ENCODE peak calls at places on chromosomes 13 and 19, in five cellular contexts. L is CD8-positive, alpha-beta T cell; S is thoracic aorta; M is upper lobe of right lung; I is bronchial epithelial cell. Q is an unnamed sample. For H3K36me3, the result is how much of the 10 kb centered on the place peaks cover.

GRCh38 chr13:73366241-73366640 is 307.4 kb downstream of the KLF5 start:
- DNase-seq in L (no peak), S (no peak), M (no peak), I (peak), Q (no peak)

GRCh38 chr13:97348569-97349100 is 85.3 kb upstream of the RAP2A start:
- DNase-seq in L (no peak), S (no peak), M (no peak), I (no peak), Q (no peak)

GRCh38 chr13:49693877-49694276 is 2.6 kb upstream of the EBPL start:
- DNase-seq in L (no peak), S (no peak), M (no peak), I (no peak), Q (no peak)

GRCh38 chr13:73274147-73274546 is 215.3 kb downstream of the KLF5 start:
- DNase-seq in L (no peak), S (no peak), M (no peak), I (no peak), Q (no peak)

GRCh38 chr19:23440791-23441190 is 45.5 kb upstream of the ZNF91 start:
- DNase-seq in L (no peak), S (no peak), M (no peak), I (no peak), Q (no peak)

GRCh38 chr13:20035130-20035529 is 76.6 kb downstream of the ZMYM2 start:
- DNase-seq in L (no peak), S (no peak), M (no peak), I (peak), Q (no peak)

GRCh38 chr13:49679244-49679643 is 12.0 kb downstream of the EBPL start:
- DNase-seq in L (no peak), S (no peak), M (no peak), I (no peak), Q (no peak)

GRCh38 chr19:55440411-55441105 is 2.5 kb downstream of the SHISA7 start:
- DNase-seq in L (no peak), S (no peak), M (no peak), I (no peak), Q (no peak)

GRCh38 chr13:80655778-80656518 is 315.0 kb upstream of the SPRY2 start:
- DNase-seq in L (no peak), S (no peak), M (no peak), I (no peak), Q (no peak)

GRCh38 chr19:42206871-42207755 is 10.4 kb downstream of the DEDD2 start:
- DNase-seq in L (no peak), S (no peak), M (no peak), I (peak), Q (no peak)

GRCh38 chr13:99037756-99038155 is 59.9 kb upstream of the DOCK9 start:
- DNase-seq in L (no peak), S (no peak), M (no peak), I (no peak), Q (no peak)

GRCh38 chr13:99035715-99036114 is 57.9 kb upstream of the DOCK9 start:
- DNase-seq in L (no peak), S (no peak), M (no peak), I (no peak), Q (no peak)

GRCh38 chr13:99031725-99032298 is 53.9 kb upstream of the DOCK9 start:
- DNase-seq in L (no peak), S (no peak), M (no peak), I (peak), Q (no peak)

GRCh38 chr13:99034333-99035085 is 56.6 kb upstream of the DOCK9 start:
- DNase-seq in L (no peak), S (no peak), M (no peak), I (no peak), Q (no peak)

DNA sequence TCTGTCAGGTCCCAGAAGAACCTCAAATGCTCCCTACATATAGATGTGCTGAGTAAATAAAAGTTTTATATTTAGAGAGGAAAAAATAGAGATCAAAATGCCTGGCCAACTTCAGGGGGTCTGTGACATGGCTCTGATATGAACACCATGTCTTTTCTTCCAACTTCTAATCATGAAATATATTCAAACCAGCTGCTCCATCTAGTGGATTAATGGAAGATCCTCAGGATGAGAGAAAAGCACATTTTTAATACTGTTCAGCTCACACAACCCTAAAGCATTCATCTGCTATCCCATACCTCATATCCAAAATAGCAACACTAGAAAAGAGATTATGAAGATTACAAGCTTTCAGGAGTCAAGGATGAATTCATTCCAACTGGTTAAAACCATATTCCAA is 56.0 kb upstream of the DOCK9 start:
- DNase-seq in L (no peak), S (no peak), M (no peak), I (peak), Q (no peak)
- TF ChIP-seq CTCF in L (peak), S (peak), M (peak), I (peak), Q (peak)

GRCh38 chr19:29524201-29524911 is 1.4 kb upstream of the VSTM2B start:
- DNase-seq in L (no peak), S (no peak), M (peak), I (no peak), Q (no peak)
- H3K4me3 ChIP-seq in L (no peak), S (no peak), M (no peak), I (no peak), Q (no peak)

GRCh38 chr19:50792852-50793250 is 2.6 kb downstream of the ACP4 start:
- DNase-seq in L (no peak), S (no peak), M (no peak), I (no peak), Q (no peak)
- H3K36me3 ChIP-seq in L (under half), S (under half), M (under half), I (under half), Q (under half)

GRCh38 chr13:111590796-111591195 is 270.4 kb downstream of the TEX29 start:
- DNase-seq in L (no peak), S (no peak), M (peak), I (no peak), Q (no peak)
- TF ChIP-seq CTCF in L (no peak), S (no peak), M (no peak), I (no peak), Q (no peak)

Q was measured in kidney epithelial cell.